ENCODE peak calls at places on chromosomes 3 and 15, in six cellular contexts. One of them, this sample, is unnamed.

GRCh38 chr3:195250473-195251251 is 20.3 kb downstream of the XXYLT1 start:
- DNase-seq in H9: no peak
- DNase-seq in choroid plexus epithelial cell: peak; percentile 86
- DNase-seq in tibial artery: peak; percentile 61
- DNase-seq in activated B cell treated with CpG ODN at 0.5 μM for 24 hours: no peak
- DNase-seq in MCF 10A: no peak
- DNase-seq in this sample: no peak

GRCh38 chr3:105915524-105915923 is 46.7 kb upstream of the CBLB start:
- DNase-seq in H9: no peak
- DNase-seq in activated B cell treated with CpG ODN at 0.5 μM for 24 hours: no peak
- DNase-seq in MCF 10A: peak; percentile 9
- DNase-seq in choroid plexus epithelial cell: no peak
- DNase-seq in tibial artery: no peak
- DNase-seq in this sample: no peak

GRCh38 chr3:160314949-160315348 is 84.1 kb downstream of the IFT80 start:
- DNase-seq in MCF 10A: no peak
- DNase-seq in choroid plexus epithelial cell: no peak
- DNase-seq in H9: no peak
- DNase-seq in tibial artery: no peak
- DNase-seq in activated B cell treated with CpG ODN at 0.5 μM for 24 hours: no peak
- DNase-seq in this sample: no peak

GRCh38 chr15:51203797-51204196 is 109.1 kb upstream of the TNFAIP8L3 start:
- DNase-seq in choroid plexus epithelial cell: peak; percentile 47
- DNase-seq in MCF 10A: peak; percentile 78
- DNase-seq in activated B cell treated with CpG ODN at 0.5 μM for 24 hours: no peak
- DNase-seq in tibial artery: no peak
- DNase-seq in H9: no peak
- DNase-seq in this sample: no peak

GRCh38 chr3:111577798-111578685 is 17.1 kb downstream of the ZBED2 start:
- DNase-seq in H9: no peak
- DNase-seq in MCF 10A: peak; percentile 81
- DNase-seq in tibial artery: no peak
- DNase-seq in choroid plexus epithelial cell: peak; percentile 90
- DNase-seq in activated B cell treated with CpG ODN at 0.5 μM for 24 hours: no peak
- DNase-seq in this sample: no peak

GRCh38 chr3:65831733-65832425 is 206.8 kb downstream of the MAGI1 start:
- DNase-seq in H9: no peak
- DNase-seq in activated B cell treated with CpG ODN at 0.5 μM for 24 hours: no peak
- DNase-seq in choroid plexus epithelial cell: peak; percentile 32
- DNase-seq in tibial artery: no peak
- DNase-seq in MCF 10A: peak; percentile 76
- DNase-seq in this sample: no peak

GRCh38 chr3:189270248-189270832 is 98.6 kb downstream of the TPRG1 start:
- DNase-seq in activated B cell treated with CpG ODN at 0.5 μM for 24 hours: no peak
- DNase-seq in tibial artery: peak; percentile 75
- DNase-seq in MCF 10A: peak; percentile 88
- DNase-seq in choroid plexus epithelial cell: peak; percentile 89
- DNase-seq in H9: peak; percentile 78
- DNase-seq in this sample: peak; percentile 30

GRCh38 chr15:94237903-94238302 is 6.5 kb downstream of the MCTP2 start:
- DNase-seq in choroid plexus epithelial cell: no peak
- DNase-seq in MCF 10A: peak; percentile 64
- DNase-seq in tibial artery: no peak
- DNase-seq in activated B cell treated with CpG ODN at 0.5 μM for 24 hours: no peak
- DNase-seq in H9: no peak
- DNase-seq in this sample: no peak

GRCh38 chr3:185280572-185281365 is 26.9 kb upstream of the EHHADH start:
- DNase-seq in tibial artery: no peak
- DNase-seq in activated B cell treated with CpG ODN at 0.5 μM for 24 hours: no peak
- DNase-seq in choroid plexus epithelial cell: peak; percentile 79
- DNase-seq in H9: no peak
- DNase-seq in MCF 10A: peak; percentile 72
- DNase-seq in this sample: no peak

GRCh38 chr15:95182081-95182480 is 950.7 kb downstream of the MCTP2 start:
- DNase-seq in MCF 10A: no peak
- DNase-seq in H9: no peak
- DNase-seq in activated B cell treated with CpG ODN at 0.5 μM for 24 hours: no peak
- DNase-seq in choroid plexus epithelial cell: no peak
- DNase-seq in tibial artery: no peak
- DNase-seq in this sample: no peak

GRCh38 chr3:101868534-101869464 is 19.5 kb downstream of the NFKBIZ start:
- DNase-seq in MCF 10A: peak; percentile 80
- DNase-seq in choroid plexus epithelial cell: peak; percentile 75
- DNase-seq in tibial artery: no peak
- DNase-seq in activated B cell treated with CpG ODN at 0.5 μM for 24 hours: no peak
- DNase-seq in H9: no peak
- DNase-seq in this sample: no peak

GRCh38 chr3:159882784-159883779 is 105.6 kb upstream of the IL12A start:
- DNase-seq in activated B cell treated with CpG ODN at 0.5 μM for 24 hours: no peak
- DNase-seq in choroid plexus epithelial cell: peak; percentile 86
- DNase-seq in H9: no peak
- DNase-seq in MCF 10A: no peak
- DNase-seq in tibial artery: no peak
- DNase-seq in this sample: no peak

GRCh38 chr3:174862101-174862500 is 3.0 kb downstream of the NAALADL2 start:
- DNase-seq in tibial artery: no peak
- DNase-seq in choroid plexus epithelial cell: peak; percentile 41
- DNase-seq in MCF 10A: peak; percentile 69
- DNase-seq in activated B cell treated with CpG ODN at 0.5 μM for 24 hours: no peak
- DNase-seq in H9: peak; percentile 69
- DNase-seq in this sample: no peak

GRCh38 chr3:130539005-130539404 is 22.0 kb downstream of the COL6A6 start:
- DNase-seq in activated B cell treated with CpG ODN at 0.5 μM for 24 hours: no peak
- DNase-seq in choroid plexus epithelial cell: peak; percentile 73
- DNase-seq in tibial artery: no peak
- DNase-seq in H9: peak; percentile 73
- DNase-seq in MCF 10A: peak; percentile 63
- DNase-seq in this sample: no peak

GRCh38 chr3:9183811-9184463 is 65.5 kb downstream of the SRGAP3 start:
- DNase-seq in choroid plexus epithelial cell: peak; percentile 17
- DNase-seq in activated B cell treated with CpG ODN at 0.5 μM for 24 hours: no peak
- DNase-seq in MCF 10A: no peak
- DNase-seq in tibial artery: no peak
- DNase-seq in H9: peak; percentile 69
- DNase-seq in this sample: no peak

GRCh38 chr3:17749281-17749680 is 6.8 kb upstream of the TBC1D5 start:
- DNase-seq in MCF 10A: no peak
- DNase-seq in activated B cell treated with CpG ODN at 0.5 μM for 24 hours: no peak
- DNase-seq in choroid plexus epithelial cell: no peak
- DNase-seq in tibial artery: no peak
- DNase-seq in H9: no peak
- DNase-seq in this sample: no peak

GRCh38 chr3:134694445-134694844 is 43.6 kb upstream of the KY start:
- DNase-seq in tibial artery: no peak
- DNase-seq in activated B cell treated with CpG ODN at 0.5 μM for 24 hours: no peak
- DNase-seq in MCF 10A: no peak
- DNase-seq in choroid plexus epithelial cell: no peak
- DNase-seq in H9: no peak
- DNase-seq in this sample: no peak

GRCh38 chr15:60536314-60536713 is 57.4 kb upstream of the ICE2 start:
- DNase-seq in tibial artery: no peak
- DNase-seq in MCF 10A: no peak
- DNase-seq in choroid plexus epithelial cell: peak; percentile 17
- DNase-seq in H9: no peak
- DNase-seq in activated B cell treated with CpG ODN at 0.5 μM for 24 hours: no peak
- DNase-seq in this sample: no peak

GRCh38 chr3:81152156-81152555 is 609.3 kb downstream of the GBE1 start:
- DNase-seq in choroid plexus epithelial cell: peak; percentile 18
- DNase-seq in MCF 10A: no peak
- DNase-seq in activated B cell treated with CpG ODN at 0.5 μM for 24 hours: no peak
- DNase-seq in H9: no peak
- DNase-seq in tibial artery: no peak
- DNase-seq in this sample: no peak

GRCh38 chr3:162710332-162711112 is 1213.9 kb downstream of the OTOL1 start:
- DNase-seq in H9: no peak
- DNase-seq in choroid plexus epithelial cell: no peak
- DNase-seq in MCF 10A: no peak
- DNase-seq in tibial artery: no peak
- DNase-seq in activated B cell treated with CpG ODN at 0.5 μM for 24 hours: no peak
- DNase-seq in this sample: no peak

GRCh38 chr3:111768571-111769100 is 90.4 kb upstream of the PHLDB2 start:
- DNase-seq in activated B cell treated with CpG ODN at 0.5 μM for 24 hours: no peak
- DNase-seq in tibial artery: no peak
- DNase-seq in choroid plexus epithelial cell: peak; percentile 84
- DNase-seq in MCF 10A: peak; percentile 96
- DNase-seq in H9: no peak
- DNase-seq in this sample: no peak

GRCh38 chr3:53938645-53939044 is 47.0 kb upstream of the SELENOK start:
- DNase-seq in H9: peak; percentile 44
- DNase-seq in tibial artery: no peak
- DNase-seq in choroid plexus epithelial cell: peak; percentile 72
- DNase-seq in MCF 10A: peak; percentile 60
- DNase-seq in activated B cell treated with CpG ODN at 0.5 μM for 24 hours: no peak
- DNase-seq in this sample: peak; percentile 15
- TF ChIP-seq CTCF in H9: peak; percentile 90
- TF ChIP-seq CTCF in tibial artery: peak; percentile 66
- TF ChIP-seq CTCF in choroid plexus epithelial cell: peak; percentile 81
- TF ChIP-seq CTCF in MCF 10A: peak; percentile 86
- TF ChIP-seq CTCF in activated B cell treated with CpG ODN at 0.5 μM for 24 hours: no peak
- TF ChIP-seq CTCF in this sample: peak; percentile 87

DNA sequence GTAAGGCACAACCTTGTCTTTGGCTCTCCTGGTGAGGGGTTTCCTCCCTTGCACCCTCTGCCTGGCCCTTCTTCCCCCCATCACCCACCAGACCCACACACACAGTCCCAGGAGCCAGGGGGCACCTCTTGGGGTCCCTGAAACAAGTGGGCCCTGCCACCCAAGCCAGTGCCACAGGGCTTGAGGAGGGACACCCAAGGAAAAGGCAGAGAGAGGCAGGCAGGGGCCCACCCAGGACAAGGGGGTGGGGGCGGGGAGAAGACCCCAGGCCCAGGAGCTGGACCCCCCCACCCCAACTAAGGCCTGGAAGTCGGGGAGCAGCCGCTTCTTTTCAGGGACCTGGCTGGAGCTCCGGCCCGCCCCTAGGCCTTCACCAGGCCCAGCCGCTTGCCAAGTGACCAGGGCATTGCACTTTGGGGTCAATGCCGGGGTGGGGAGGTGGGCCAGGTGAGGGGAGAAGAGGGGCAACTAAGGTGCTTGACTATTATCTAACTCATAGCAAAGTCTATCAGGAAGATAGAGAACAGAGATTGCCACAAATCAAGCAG is 88.9 kb downstream of the KCNMB2 start:
- DNase-seq in H9: no peak
- DNase-seq in MCF 10A: no peak
- DNase-seq in activated B cell treated with CpG ODN at 0.5 μM for 24 hours: no peak
- DNase-seq in choroid plexus epithelial cell: no peak
- DNase-seq in tibial artery: no peak
- DNase-seq in this sample: no peak
- TF ChIP-seq CTCF in H9: no peak
- TF ChIP-seq CTCF in MCF 10A: no peak
- TF ChIP-seq CTCF in activated B cell treated with CpG ODN at 0.5 μM for 24 hours: no peak
- TF ChIP-seq CTCF in choroid plexus epithelial cell: no peak
- TF ChIP-seq CTCF in tibial artery: no peak
- TF ChIP-seq CTCF in this sample: no peak

DNA sequence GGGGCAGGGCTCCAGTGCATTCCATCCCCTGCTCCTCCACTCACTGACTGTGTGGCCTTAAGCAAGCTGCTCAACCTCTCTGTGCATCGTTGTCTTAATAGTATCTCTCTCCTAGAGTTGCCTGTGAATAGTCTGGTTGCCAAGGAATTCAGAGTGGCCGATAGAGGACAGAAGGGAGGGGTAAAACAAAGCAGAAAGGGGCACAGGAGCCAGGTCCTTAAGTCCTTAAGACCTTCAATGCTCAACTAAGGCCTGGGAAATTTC is 13.7 kb upstream of the CYP11A1 start:
- DNase-seq in choroid plexus epithelial cell: no peak
- DNase-seq in MCF 10A: no peak
- DNase-seq in H9: no peak
- DNase-seq in tibial artery: no peak
- DNase-seq in activated B cell treated with CpG ODN at 0.5 μM for 24 hours: no peak
- DNase-seq in this sample: no peak
- TF ChIP-seq CTCF in choroid plexus epithelial cell: no peak
- TF ChIP-seq CTCF in MCF 10A: no peak
- TF ChIP-seq CTCF in H9: no peak
- TF ChIP-seq CTCF in tibial artery: no peak
- TF ChIP-seq CTCF in activated B cell treated with CpG ODN at 0.5 μM for 24 hours: no peak
- TF ChIP-seq CTCF in this sample: no peak

GRCh38 chr3:119322523-119323400 is 28.6 kb downstream of the ARHGAP31 start:
- DNase-seq in choroid plexus epithelial cell: peak; percentile 82
- DNase-seq in tibial artery: peak; percentile 91
- DNase-seq in H9: peak; percentile 83
- DNase-seq in activated B cell treated with CpG ODN at 0.5 μM for 24 hours: peak; percentile 96
- DNase-seq in MCF 10A: peak; percentile 70
- DNase-seq in this sample: peak; percentile 89
- TF ChIP-seq CTCF in choroid plexus epithelial cell: peak; percentile 17
- TF ChIP-seq CTCF in tibial artery: peak; percentile 5
- TF ChIP-seq CTCF in H9: peak; percentile 44
- TF ChIP-seq CTCF in activated B cell treated with CpG ODN at 0.5 μM for 24 hours: no peak
- TF ChIP-seq CTCF in MCF 10A: no peak
- TF ChIP-seq CTCF in this sample: peak; percentile 49